ENCODE peak calls at places on chromosomes 6 and 20, in four cellular contexts. Y is Peyer's patch, G is H54, N is breast epithelium. V is an unnamed sample.

GRCh38 chr20:19880256-19881079 is 122.4 kb downstream of the RIN2 start:
- DNase-seq in G (no peak), N (no peak), Y (no peak), V (no peak)

GRCh38 chr6:157569543-157569942 is 188.6 kb downstream of the ZDHHC14 start:
- DNase-seq in G (no peak), N (no peak), Y (no peak), V (no peak)

GRCh38 chr6:52157301-52157930 is 28.8 kb upstream of the IL17A start:
- DNase-seq in N (no peak), Y (no peak), G (peak; percentile 18), V (no peak)

GRCh38 chr6:5055118-5055517 is 30.0 kb upstream of the PPP1R3G start:
- DNase-seq in Y (no peak), N (no peak), G (no peak), V (no peak)

GRCh38 chr6:104486003-104486402 is 373.7 kb downstream of the HACE1 start:
- DNase-seq in G (no peak), N (no peak), Y (no peak), V (no peak)

GRCh38 chr20:19304389-19304788 is 91.9 kb downstream of the SLC24A3 start:
- DNase-seq in G (no peak), N (no peak), Y (no peak), V (no peak)

GRCh38 chr6:85192186-85192585 is 257.7 kb upstream of the NT5E start:
- DNase-seq in N (no peak), G (no peak), Y (no peak), V (no peak)

GRCh38 chr20:35766843-35767242 is 5.0 kb upstream of the PHF20 start:
- DNase-seq in Y (no peak), G (no peak), N (no peak), V (no peak)

GRCh38 chr20:25750220-25750764 is 53.6 kb upstream of the ZNF337 start:
- DNase-seq in G (no peak), N (no peak), Y (no peak), V (no peak)

GRCh38 chr6:81098109-81098814 is 654.2 kb downstream of the TENT5A start:
- DNase-seq in G (no peak), N (no peak), Y (no peak), V (no peak)

GRCh38 chr6:166341464-166341863 is 881 bp downstream of the SFT2D1 start:
- DNase-seq in Y (no peak), G (no peak), N (no peak), V (no peak)

GRCh38 chr6:56246941-56247653 is at the start of gene COL21A1:
- DNase-seq in N (no peak), Y (no peak), G (no peak), V (no peak)

GRCh38 chr20:22797103-22797502 is 212.7 kb upstream of the FOXA2 start:
- DNase-seq in N (no peak), Y (no peak), G (no peak), V (no peak)

GRCh38 chr20:22795455-22795854 is 211.1 kb upstream of the FOXA2 start:
- DNase-seq in G (no peak), N (no peak), Y (no peak), V (no peak)

GRCh38 chr20:22796465-22797077 is 212.2 kb upstream of the FOXA2 start:
- DNase-seq in Y (no peak), N (no peak), G (no peak), V (no peak)

GRCh38 chr20:22794200-22794599 is 209.8 kb upstream of the FOXA2 start:
- DNase-seq in G (no peak), N (no peak), Y (no peak), V (no peak)

GRCh38 chr20:22795897-22796296 is 211.5 kb upstream of the FOXA2 start:
- DNase-seq in N (no peak), Y (peak; percentile 55), G (peak; percentile 41), V (no peak)
- TF ChIP-seq POLR2A in N (no peak), Y (no peak), G (no peak), V (no peak)

GRCh38 chr6:89829591-89830384 is at the start of gene CASP8AP2:
- DNase-seq in G (peak; percentile 82), N (peak; percentile 95), Y (peak; percentile 99), V (peak; percentile 84)

GRCh38 chr6:89830385-89830809 is 717 bp downstream of the CASP8AP2 start:
- DNase-seq in N (no peak), G (no peak), Y (no peak), V (no peak)

GRCh38 chr6:89826029-89826528 is 3.6 kb upstream of the CASP8AP2 start:
- DNase-seq in Y (no peak), G (no peak), N (no peak), V (no peak)

GRCh38 chr6:89828988-89829590 is 591 bp upstream of the CASP8AP2 start:
- DNase-seq in G (no peak), Y (peak; percentile 50), N (no peak), V (no peak)
- TF ChIP-seq POLR2A in G (peak; percentile 11), Y (peak; percentile 17), N (no peak), V (no peak)

DNA sequence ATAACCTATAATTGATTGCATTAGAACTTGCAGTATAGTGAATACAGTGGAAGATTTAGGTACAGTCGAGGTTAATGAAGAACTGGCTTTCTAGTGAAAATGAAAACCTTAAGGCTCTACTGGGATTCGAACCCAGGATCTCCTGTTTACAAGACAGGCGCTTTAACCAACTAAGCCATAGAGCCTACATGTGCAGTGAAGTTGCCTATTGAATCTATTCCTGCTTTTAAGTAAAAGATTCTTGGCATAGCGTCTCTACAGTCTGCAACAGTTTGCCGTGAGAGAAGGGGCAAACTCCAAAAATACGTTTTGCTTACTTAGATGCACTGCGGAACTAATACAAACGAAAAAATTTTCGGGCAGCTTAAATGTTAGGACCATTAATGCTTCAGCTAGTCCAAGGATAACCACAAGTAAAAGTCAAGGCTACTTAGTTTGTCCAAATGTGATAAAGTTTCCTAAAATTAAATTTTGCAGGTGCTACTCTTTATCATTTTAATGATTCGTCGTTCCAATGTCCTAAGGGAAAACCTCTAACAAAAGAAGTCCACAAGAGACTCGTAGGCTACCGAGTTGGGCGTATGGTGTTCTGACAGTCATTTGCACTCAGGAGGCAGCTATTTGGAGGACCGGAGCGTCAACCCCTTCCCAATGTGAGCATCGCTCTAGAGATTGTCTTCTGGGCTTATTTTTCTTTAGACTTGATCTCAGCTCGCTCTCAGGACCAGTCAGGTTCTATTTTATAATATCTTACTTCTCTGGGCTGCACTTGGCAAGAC is 31.3 kb upstream of the ZSCAN23 start:
- DNase-seq in N (no peak), Y (no peak), G (peak; percentile 18), V (no peak)
- TF ChIP-seq POLR2A in N (no peak), Y (no peak), G (no peak), V (no peak)

GRCh38 chr20:57398901-57399535 is 7.8 kb downstream of the RBM38 start:
- DNase-seq in N (no peak), G (no peak), Y (no peak), V (no peak)

GRCh38 chr20:57398231-57398821 is 7.1 kb downstream of the RBM38 start:
- DNase-seq in N (no peak), G (no peak), Y (peak; percentile 97), V (peak; percentile 88)

GRCh38 chr20:57396638-57397003 is 5.4 kb downstream of the RBM38 start:
- DNase-seq in G (no peak), Y (no peak), N (no peak), V (no peak)

GRCh38 chr20:57397004-57397692 is 6.0 kb downstream of the RBM38 start:
- DNase-seq in G (no peak), Y (no peak), N (no peak), V (no peak)

GRCh38 chr20:57397693-57398108 is 6.5 kb downstream of the RBM38 start:
- DNase-seq in G (no peak), N (no peak), Y (peak; percentile 88), V (no peak)
- TF ChIP-seq POLR2A in G (no peak), N (no peak), Y (no peak), V (peak; percentile 13)

DNA sequence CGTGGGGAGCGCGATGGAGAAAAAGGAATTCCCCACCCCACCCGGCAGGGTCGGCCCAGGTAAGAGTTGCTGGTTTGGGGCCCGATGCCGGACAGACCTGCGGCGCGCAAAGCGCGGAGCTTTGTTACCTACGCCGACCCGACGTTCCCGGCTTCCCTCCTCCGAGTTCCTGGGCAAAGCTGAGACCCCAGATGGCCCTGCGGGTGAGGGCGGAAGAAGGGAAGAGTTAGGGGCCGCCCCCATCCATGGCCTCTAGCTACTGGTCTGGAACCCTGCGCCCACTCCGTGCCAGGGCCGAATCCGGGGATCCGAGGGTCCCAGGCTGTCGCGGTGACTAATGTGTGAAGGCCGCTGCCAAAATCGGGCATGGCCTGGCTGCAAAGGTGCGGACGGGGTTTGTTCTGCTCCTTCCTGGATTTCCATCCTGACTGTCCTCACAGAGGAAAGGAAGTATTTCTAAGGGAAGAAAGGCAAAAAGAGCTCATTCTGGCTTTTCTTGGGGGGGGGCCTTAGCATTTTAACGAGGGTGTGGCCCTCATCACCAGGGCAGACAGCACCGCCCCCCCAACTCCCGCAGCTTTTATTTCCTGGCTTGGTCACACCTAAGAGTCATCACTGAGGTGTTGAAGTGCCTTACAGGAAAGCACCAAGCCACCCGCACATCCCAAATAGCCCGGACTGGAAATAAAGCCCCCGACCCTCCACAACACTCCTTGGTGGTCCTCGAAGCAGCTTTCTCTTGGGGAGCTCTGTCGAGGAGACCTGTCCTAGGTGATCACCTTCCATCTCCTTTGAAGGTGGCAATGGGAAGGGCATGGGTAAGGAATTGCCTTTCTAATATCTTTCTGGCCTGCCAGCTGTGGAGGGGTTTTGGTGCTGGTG is 1.1 kb downstream of the PTK7 start:
- DNase-seq in G (no peak), N (peak; percentile 63), Y (no peak), V (no peak)
- TF ChIP-seq POLR2A in G (no peak), N (no peak), Y (no peak), V (no peak)

GRCh38 chr20:46708172-46708860 is 1.1 kb upstream of the SLC2A10 start:
- DNase-seq in N (no peak), Y (no peak), G (no peak), V (no peak)

GRCh38 chr20:46709459-46710148 is at the start of gene SLC2A10:
- DNase-seq in N (peak; percentile 71), Y (peak; percentile 57), G (no peak), V (no peak)

GRCh38 chr20:46710149-46710913 is 882 bp downstream of the SLC2A10 start:
- DNase-seq in G (no peak), Y (no peak), N (no peak), V (no peak)

GRCh38 chr20:46706242-46706641 is 3.2 kb upstream of the SLC2A10 start:
- DNase-seq in Y (no peak), G (no peak), N (no peak), V (no peak)

DNA sequence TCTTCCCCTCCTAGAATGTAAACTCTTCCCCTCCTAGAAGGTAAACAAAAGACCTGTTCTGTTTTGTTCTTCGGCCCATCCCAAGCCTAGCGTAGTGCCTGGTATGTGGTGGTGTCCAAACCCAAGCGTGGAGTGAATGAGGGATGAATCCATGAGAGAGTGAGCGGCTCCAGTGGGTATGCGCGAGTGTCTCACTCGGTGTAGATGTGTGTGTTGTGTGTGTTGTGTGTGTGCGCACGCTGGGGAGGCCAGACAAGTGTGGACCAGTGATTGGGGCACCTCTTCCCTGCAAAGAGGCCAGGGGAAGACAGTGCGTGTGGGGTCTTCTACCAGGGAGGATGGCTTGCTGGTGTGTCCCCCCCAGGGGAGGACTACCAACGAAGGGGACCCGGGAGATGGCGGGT is 392 bp upstream of the SLC2A10 start:
- DNase-seq in N (no peak), Y (no peak), G (no peak), V (no peak)
- TF ChIP-seq POLR2A in N (no peak), Y (no peak), G (no peak), V (no peak)

V was measured in GM12892.